ENCODE peak calls at places on chromosomes 5 and 9, in seven cellular contexts. One of them, this sample, is unnamed.

GRCh38 chr5:143673676-143674468 is 138.1 kb upstream of the HMHB1 start:
- DNase-seq in trophoblast cell: no peak
- DNase-seq in neuronal stem cell: no peak
- DNase-seq in H9: no peak
- DNase-seq in IMR-90: no peak
- DNase-seq in H1: no peak
- DNase-seq in mesenchymal stem cell: no peak
- DNase-seq in this sample: no peak

GRCh38 chr5:115343855-115344254 is 47.4 kb upstream of the CCDC112 start:
- DNase-seq in H9: no peak
- DNase-seq in neuronal stem cell: no peak
- DNase-seq in trophoblast cell: no peak
- DNase-seq in H1: no peak
- DNase-seq in IMR-90: peak; percentile 84
- DNase-seq in mesenchymal stem cell: peak; percentile 63
- DNase-seq in this sample: no peak

GRCh38 chr5:39284552-39284951 is 65.2 kb upstream of the FYB1 start:
- DNase-seq in H9: no peak
- DNase-seq in trophoblast cell: no peak
- DNase-seq in neuronal stem cell: no peak
- DNase-seq in H1: no peak
- DNase-seq in mesenchymal stem cell: no peak
- DNase-seq in IMR-90: no peak
- DNase-seq in this sample: no peak

GRCh38 chr5:139662617-139663016 is 14.5 kb downstream of the CXXC5 start:
- DNase-seq in mesenchymal stem cell: no peak
- DNase-seq in IMR-90: no peak
- DNase-seq in H1: no peak
- DNase-seq in H9: no peak
- DNase-seq in neuronal stem cell: no peak
- DNase-seq in trophoblast cell: peak; percentile 33
- DNase-seq in this sample: no peak

GRCh38 chr9:121281614-121282291 is 13.8 kb downstream of the GSN start:
- DNase-seq in trophoblast cell: peak; percentile 77
- DNase-seq in mesenchymal stem cell: no peak
- DNase-seq in H9: peak; percentile 72
- DNase-seq in IMR-90: peak; percentile 65
- DNase-seq in neuronal stem cell: no peak
- DNase-seq in H1: no peak
- DNase-seq in this sample: peak; percentile 71

GRCh38 chr5:45795458-45795857 is 99.3 kb upstream of the HCN1 start:
- DNase-seq in mesenchymal stem cell: no peak
- DNase-seq in H9: no peak
- DNase-seq in H1: no peak
- DNase-seq in IMR-90: no peak
- DNase-seq in neuronal stem cell: no peak
- DNase-seq in trophoblast cell: no peak
- DNase-seq in this sample: peak; percentile 23

GRCh38 chr5:131209506-131210191 is 38.9 kb downstream of the LYRM7 start:
- DNase-seq in H9: no peak
- DNase-seq in mesenchymal stem cell: no peak
- DNase-seq in IMR-90: no peak
- DNase-seq in trophoblast cell: peak; percentile 38
- DNase-seq in H1: no peak
- DNase-seq in neuronal stem cell: no peak
- DNase-seq in this sample: peak; percentile 43

GRCh38 chr5:130912088-130912487 is 253.0 kb downstream of the HINT1 start:
- DNase-seq in mesenchymal stem cell: peak; percentile 7
- DNase-seq in IMR-90: no peak
- DNase-seq in H1: no peak
- DNase-seq in neuronal stem cell: no peak
- DNase-seq in trophoblast cell: no peak
- DNase-seq in H9: no peak
- DNase-seq in this sample: no peak

GRCh38 chr5:35919191-35919590 is 19.2 kb downstream of the CAPSL start:
- DNase-seq in IMR-90: peak; percentile 95
- DNase-seq in neuronal stem cell: no peak
- DNase-seq in mesenchymal stem cell: peak; percentile 37
- DNase-seq in H9: no peak
- DNase-seq in H1: no peak
- DNase-seq in trophoblast cell: peak; percentile 40
- DNase-seq in this sample: no peak

GRCh38 chr5:9726931-9727330 is 96.8 kb upstream of the TAS2R1 start:
- DNase-seq in mesenchymal stem cell: no peak
- DNase-seq in IMR-90: no peak
- DNase-seq in trophoblast cell: no peak
- DNase-seq in H1: no peak
- DNase-seq in H9: no peak
- DNase-seq in neuronal stem cell: no peak
- DNase-seq in this sample: no peak

GRCh38 chr9:79578891-79579290 is 7.1 kb downstream of the TLE4 start:
- DNase-seq in mesenchymal stem cell: no peak
- DNase-seq in neuronal stem cell: no peak
- DNase-seq in IMR-90: no peak
- DNase-seq in trophoblast cell: peak; percentile 35
- DNase-seq in H9: no peak
- DNase-seq in H1: no peak
- DNase-seq in this sample: no peak

GRCh38 chr9:79580065-79580464 is 8.3 kb downstream of the TLE4 start:
- DNase-seq in IMR-90: no peak
- DNase-seq in trophoblast cell: no peak
- DNase-seq in neuronal stem cell: no peak
- DNase-seq in H1: no peak
- DNase-seq in mesenchymal stem cell: no peak
- DNase-seq in H9: no peak
- DNase-seq in this sample: no peak

GRCh38 chr9:79577969-79578723 is 6.4 kb downstream of the TLE4 start:
- DNase-seq in IMR-90: peak; percentile 16
- DNase-seq in mesenchymal stem cell: no peak
- DNase-seq in trophoblast cell: no peak
- DNase-seq in H1: no peak
- DNase-seq in neuronal stem cell: no peak
- DNase-seq in H9: no peak
- DNase-seq in this sample: no peak

GRCh38 chr9:79581388-79581787 is 9.6 kb downstream of the TLE4 start:
- DNase-seq in H1: no peak
- DNase-seq in trophoblast cell: peak; percentile 26
- DNase-seq in H9: no peak
- DNase-seq in neuronal stem cell: no peak
- DNase-seq in mesenchymal stem cell: peak; percentile 68
- DNase-seq in IMR-90: peak; percentile 75
- DNase-seq in this sample: no peak

GRCh38 chr9:79579624-79580023 is 7.9 kb downstream of the TLE4 start:
- DNase-seq in H9: no peak
- DNase-seq in trophoblast cell: no peak
- DNase-seq in H1: no peak
- DNase-seq in neuronal stem cell: no peak
- DNase-seq in IMR-90: no peak
- DNase-seq in mesenchymal stem cell: no peak
- DNase-seq in this sample: no peak
- H3K4me2 ChIP-seq in H9: no peak overlapping the region
- H3K4me2 ChIP-seq in trophoblast cell: no peak overlapping the region
- H3K4me2 ChIP-seq in H1: no peak overlapping the region
- H3K4me2 ChIP-seq in neuronal stem cell: no peak overlapping the region
- H3K4me2 ChIP-seq in IMR-90: no peak overlapping the region
- H3K4me2 ChIP-seq in mesenchymal stem cell: no peak overlapping the region
- H3K4me2 ChIP-seq in this sample: no peak overlapping the region

GRCh38 chr5:23494558-23494957 is 12.9 kb upstream of the PRDM9 start:
- DNase-seq in trophoblast cell: no peak
- DNase-seq in H1: no peak
- DNase-seq in mesenchymal stem cell: no peak
- DNase-seq in IMR-90: no peak
- DNase-seq in neuronal stem cell: no peak
- DNase-seq in H9: no peak
- DNase-seq in this sample: no peak
- H2BK120ac ChIP-seq in trophoblast cell: no peak overlapping the region
- H2BK120ac ChIP-seq in H1: no peak overlapping the region
- H2BK120ac ChIP-seq in mesenchymal stem cell: no peak overlapping the region
- H2BK120ac ChIP-seq in IMR-90: no peak overlapping the region
- H2BK120ac ChIP-seq in neuronal stem cell: no peak overlapping the region
- H2BK120ac ChIP-seq in H9: no peak overlapping the region
- H2BK120ac ChIP-seq in this sample: no peak overlapping the region

DNA sequence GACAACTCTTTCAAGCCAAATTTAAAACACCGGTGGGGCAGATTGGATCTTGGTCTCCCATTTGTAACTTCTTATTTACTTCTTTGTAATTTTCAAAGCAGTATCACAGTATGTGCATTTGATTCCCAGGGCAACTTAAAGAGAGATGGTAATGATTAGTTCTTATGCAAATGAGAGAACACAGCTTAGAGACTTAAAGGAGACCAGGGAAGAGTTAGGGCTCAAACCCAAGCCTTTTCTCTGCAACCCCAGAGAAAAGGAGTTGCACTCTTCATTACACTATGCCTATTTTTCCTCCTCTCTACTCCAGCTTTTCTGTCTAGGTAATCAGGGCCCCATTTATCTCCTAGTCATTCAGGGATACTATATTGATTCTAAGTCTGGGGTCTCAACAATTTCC is 237.8 kb upstream of the NMUR2 start:
- DNase-seq in H1: no peak
- DNase-seq in IMR-90: no peak
- DNase-seq in H9: no peak
- DNase-seq in mesenchymal stem cell: no peak
- DNase-seq in trophoblast cell: no peak
- DNase-seq in neuronal stem cell: no peak
- DNase-seq in this sample: peak; percentile 11
- H4K8ac ChIP-seq in H1: no peak overlapping the region
- H4K8ac ChIP-seq in IMR-90: no peak overlapping the region
- H4K8ac ChIP-seq in H9: no peak overlapping the region
- H4K8ac ChIP-seq in mesenchymal stem cell: no peak overlapping the region
- H4K8ac ChIP-seq in trophoblast cell: no peak overlapping the region
- H4K8ac ChIP-seq in neuronal stem cell: no peak overlapping the region
- H4K8ac ChIP-seq in this sample: peak overlapping the region; percentile 65

GRCh38 chr5:17304282-17304681 is 86.9 kb downstream of the BASP1 start:
- DNase-seq in H9: no peak
- DNase-seq in trophoblast cell: peak; percentile 26
- DNase-seq in IMR-90: peak; percentile 33
- DNase-seq in mesenchymal stem cell: peak; percentile 80
- DNase-seq in neuronal stem cell: no peak
- DNase-seq in H1: no peak
- DNase-seq in this sample: no peak
- H3K4me2 ChIP-seq in H9: no peak overlapping the region
- H3K4me2 ChIP-seq in trophoblast cell: no peak overlapping the region
- H3K4me2 ChIP-seq in IMR-90: peak overlapping the region; percentile 5
- H3K4me2 ChIP-seq in mesenchymal stem cell: no peak overlapping the region
- H3K4me2 ChIP-seq in neuronal stem cell: no peak overlapping the region
- H3K4me2 ChIP-seq in H1: no peak overlapping the region
- H3K4me2 ChIP-seq in this sample: no peak overlapping the region

DNA sequence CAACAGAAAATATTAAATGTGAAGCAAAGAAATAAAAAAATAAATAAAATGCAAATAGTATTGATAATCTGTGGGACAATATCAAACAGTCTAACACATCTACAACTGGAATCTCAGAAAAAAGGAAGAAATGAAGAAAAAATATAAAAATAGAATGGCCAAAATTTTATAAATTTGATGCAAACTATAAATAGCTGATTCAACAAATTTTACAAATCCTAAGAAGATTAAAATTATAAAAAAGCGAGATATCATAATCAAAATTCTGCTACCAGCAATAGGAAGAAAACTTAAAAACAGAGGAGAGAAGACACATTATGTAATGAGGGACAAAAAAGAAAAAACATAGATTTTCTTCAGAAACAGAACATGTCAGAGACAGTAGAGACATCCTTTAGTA is 129.2 kb upstream of the IRX1 start:
- DNase-seq in mesenchymal stem cell: no peak
- DNase-seq in H1: no peak
- DNase-seq in neuronal stem cell: no peak
- DNase-seq in trophoblast cell: no peak
- DNase-seq in IMR-90: no peak
- DNase-seq in H9: no peak
- DNase-seq in this sample: no peak
- H2BK120ac ChIP-seq in mesenchymal stem cell: no peak overlapping the region
- H2BK120ac ChIP-seq in H1: no peak overlapping the region
- H2BK120ac ChIP-seq in neuronal stem cell: no peak overlapping the region
- H2BK120ac ChIP-seq in trophoblast cell: no peak overlapping the region
- H2BK120ac ChIP-seq in IMR-90: no peak overlapping the region
- H2BK120ac ChIP-seq in H9: no peak overlapping the region
- H2BK120ac ChIP-seq in this sample: no peak overlapping the region